ENCODE peak calls at places on chromosomes 13 and 19, in six cellular contexts. One of them, this sample, is unnamed.

GRCh38 chr13:62320129-62320724 is 904.6 kb upstream of the PCDH20 start:
- DNase-seq in CD8-positive, alpha-beta memory T cell: no peak
- DNase-seq in A673: peak; percentile 70
- DNase-seq in fibroblast of mammary gland: peak; percentile 49
- DNase-seq in NCI-H1436: peak; percentile 14
- DNase-seq in right lobe of liver: no peak
- DNase-seq in this sample: no peak

GRCh38 chr19:33199441-33200265 is 5.5 kb downstream of the LRP3 start:
- DNase-seq in NCI-H1436: no peak
- DNase-seq in CD8-positive, alpha-beta memory T cell: no peak
- DNase-seq in fibroblast of mammary gland: no peak
- DNase-seq in A673: no peak
- DNase-seq in right lobe of liver: no peak
- DNase-seq in this sample: no peak

GRCh38 chr13:102317593-102317992 is 84.3 kb downstream of the FGF14 start:
- DNase-seq in right lobe of liver: peak; percentile 76
- DNase-seq in fibroblast of mammary gland: peak; percentile 90
- DNase-seq in CD8-positive, alpha-beta memory T cell: no peak
- DNase-seq in NCI-H1436: no peak
- DNase-seq in A673: no peak
- DNase-seq in this sample: peak; percentile 45

GRCh38 chr19:49400034-49400433 is 12.0 kb downstream of the KASH5 start:
- DNase-seq in A673: no peak
- DNase-seq in CD8-positive, alpha-beta memory T cell: no peak
- DNase-seq in right lobe of liver: no peak
- DNase-seq in fibroblast of mammary gland: peak; percentile 9
- DNase-seq in NCI-H1436: no peak
- DNase-seq in this sample: no peak

GRCh38 chr19:19460761-19461265 is 54.5 kb downstream of the TSSK6 start:
- DNase-seq in A673: peak; percentile 31
- DNase-seq in CD8-positive, alpha-beta memory T cell: peak; percentile 64
- DNase-seq in fibroblast of mammary gland: peak; percentile 32
- DNase-seq in right lobe of liver: peak; percentile 72
- DNase-seq in NCI-H1436: no peak
- DNase-seq in this sample: peak; percentile 76

GRCh38 chr19:15702590-15702930 is 25.3 kb upstream of the OR10H2 start:
- DNase-seq in A673: peak; percentile 85
- DNase-seq in CD8-positive, alpha-beta memory T cell: no peak
- DNase-seq in NCI-H1436: peak; percentile 1
- DNase-seq in fibroblast of mammary gland: peak; percentile 38
- DNase-seq in right lobe of liver: peak; percentile 85
- DNase-seq in this sample: peak; percentile 72

GRCh38 chr19:1622541-1622940 is 17.3 kb upstream of the UQCR11 start:
- DNase-seq in fibroblast of mammary gland: no peak
- DNase-seq in NCI-H1436: no peak
- DNase-seq in right lobe of liver: no peak
- DNase-seq in A673: no peak
- DNase-seq in CD8-positive, alpha-beta memory T cell: no peak
- DNase-seq in this sample: no peak

GRCh38 chr19:46413262-46414031 is at the start of gene CCDC8:
- DNase-seq in right lobe of liver: no peak
- DNase-seq in A673: peak; percentile 98
- DNase-seq in CD8-positive, alpha-beta memory T cell: no peak
- DNase-seq in NCI-H1436: peak; percentile 91
- DNase-seq in fibroblast of mammary gland: peak; percentile 95
- DNase-seq in this sample: peak; percentile 75

GRCh38 chr13:30766957-30767603 is 31.7 kb downstream of the ALOX5AP start:
- DNase-seq in right lobe of liver: no peak
- DNase-seq in CD8-positive, alpha-beta memory T cell: no peak
- DNase-seq in A673: no peak
- DNase-seq in fibroblast of mammary gland: no peak
- DNase-seq in NCI-H1436: no peak
- DNase-seq in this sample: no peak

GRCh38 chr19:30556230-30556711 is 184.1 kb downstream of the ZNF536 start:
- DNase-seq in fibroblast of mammary gland: no peak
- DNase-seq in CD8-positive, alpha-beta memory T cell: no peak
- DNase-seq in NCI-H1436: peak; percentile 20
- DNase-seq in A673: no peak
- DNase-seq in right lobe of liver: no peak
- DNase-seq in this sample: no peak

GRCh38 chr13:24866488-24866887 is 102.5 kb downstream of the RNF17 start:
- DNase-seq in A673: no peak
- DNase-seq in right lobe of liver: no peak
- DNase-seq in NCI-H1436: no peak
- DNase-seq in CD8-positive, alpha-beta memory T cell: no peak
- DNase-seq in fibroblast of mammary gland: no peak
- DNase-seq in this sample: no peak

GRCh38 chr19:33891773-33892172 is 95.1 kb downstream of the KCTD15 start:
- DNase-seq in CD8-positive, alpha-beta memory T cell: no peak
- DNase-seq in NCI-H1436: no peak
- DNase-seq in A673: no peak
- DNase-seq in fibroblast of mammary gland: no peak
- DNase-seq in right lobe of liver: no peak
- DNase-seq in this sample: no peak

GRCh38 chr19:3320853-3321252 is 45.5 kb upstream of the NFIC start:
- DNase-seq in fibroblast of mammary gland: no peak
- DNase-seq in CD8-positive, alpha-beta memory T cell: no peak
- DNase-seq in NCI-H1436: no peak
- DNase-seq in right lobe of liver: no peak
- DNase-seq in A673: no peak
- DNase-seq in this sample: no peak

GRCh38 chr19:11422163-11423068 is 3.3 kb upstream of the RGL3 start:
- DNase-seq in NCI-H1436: peak; percentile 38
- DNase-seq in CD8-positive, alpha-beta memory T cell: peak; percentile 52
- DNase-seq in fibroblast of mammary gland: peak; percentile 39
- DNase-seq in A673: peak; percentile 63
- DNase-seq in right lobe of liver: peak; percentile 84
- DNase-seq in this sample: peak; percentile 94

GRCh38 chr19:38360839-38361631 is 13.3 kb upstream of the PSMD8 start:
- DNase-seq in fibroblast of mammary gland: no peak
- DNase-seq in right lobe of liver: no peak
- DNase-seq in A673: no peak
- DNase-seq in NCI-H1436: no peak
- DNase-seq in CD8-positive, alpha-beta memory T cell: no peak
- DNase-seq in this sample: no peak

GRCh38 chr19:34172661-34173144 is 399 bp downstream of the LSM14A start:
- DNase-seq in NCI-H1436: no peak
- DNase-seq in CD8-positive, alpha-beta memory T cell: no peak
- DNase-seq in A673: peak; percentile 53
- DNase-seq in right lobe of liver: no peak
- DNase-seq in fibroblast of mammary gland: no peak
- DNase-seq in this sample: peak; percentile 55

GRCh38 chr19:8611890-8612806 is 1.6 kb upstream of the ADAMTS10 start:
- DNase-seq in CD8-positive, alpha-beta memory T cell: peak; percentile 43
- DNase-seq in fibroblast of mammary gland: peak; percentile 78
- DNase-seq in A673: peak; percentile 36
- DNase-seq in right lobe of liver: no peak
- DNase-seq in NCI-H1436: no peak
- DNase-seq in this sample: no peak

GRCh38 chr19:8615813-8616596 is 5.5 kb upstream of the ADAMTS10 start:
- DNase-seq in fibroblast of mammary gland: peak; percentile 49
- DNase-seq in NCI-H1436: no peak
- DNase-seq in CD8-positive, alpha-beta memory T cell: peak; percentile 53
- DNase-seq in right lobe of liver: peak; percentile 78
- DNase-seq in A673: peak; percentile 81
- DNase-seq in this sample: peak; percentile 74

GRCh38 chr13:112998506-112999280 is 29.7 kb downstream of the MCF2L start:
- DNase-seq in right lobe of liver: peak; percentile 79
- DNase-seq in NCI-H1436: no peak
- DNase-seq in A673: no peak
- DNase-seq in fibroblast of mammary gland: no peak
- DNase-seq in CD8-positive, alpha-beta memory T cell: no peak
- DNase-seq in this sample: no peak

GRCh38 chr19:38433268-38433733 is at the start of gene RYR1:
- DNase-seq in right lobe of liver: peak; percentile 73
- DNase-seq in CD8-positive, alpha-beta memory T cell: no peak
- DNase-seq in A673: peak; percentile 53
- DNase-seq in fibroblast of mammary gland: peak; percentile 9
- DNase-seq in NCI-H1436: no peak
- DNase-seq in this sample: peak; percentile 79

GRCh38 chr13:68749801-68750200 is 1357.8 kb upstream of the ATXN8OS start:
- DNase-seq in A673: no peak
- DNase-seq in CD8-positive, alpha-beta memory T cell: no peak
- DNase-seq in NCI-H1436: no peak
- DNase-seq in fibroblast of mammary gland: no peak
- DNase-seq in right lobe of liver: no peak
- DNase-seq in this sample: no peak

GRCh38 chr19:8373867-8374813 is 10.2 kb downstream of the ANGPTL4 start:
- DNase-seq in fibroblast of mammary gland: no peak
- DNase-seq in CD8-positive, alpha-beta memory T cell: no peak
- DNase-seq in right lobe of liver: peak; percentile 89
- DNase-seq in NCI-H1436: no peak
- DNase-seq in A673: no peak
- DNase-seq in this sample: peak; percentile 42

GRCh38 chr19:11382898-11383705 is 1.0 kb downstream of the EPOR start:
- DNase-seq in NCI-H1436: peak; percentile 63
- DNase-seq in CD8-positive, alpha-beta memory T cell: no peak
- DNase-seq in A673: peak; percentile 61
- DNase-seq in right lobe of liver: peak; percentile 85
- DNase-seq in fibroblast of mammary gland: no peak
- DNase-seq in this sample: peak; percentile 82

GRCh38 chr13:43815204-43815603 is 28.4 kb upstream of the ENOX1 start:
- DNase-seq in CD8-positive, alpha-beta memory T cell: no peak
- DNase-seq in fibroblast of mammary gland: peak; percentile 29
- DNase-seq in A673: peak; percentile 27
- DNase-seq in right lobe of liver: no peak
- DNase-seq in NCI-H1436: no peak
- DNase-seq in this sample: no peak

GRCh38 chr19:32146664-32147063 is 198.7 kb upstream of the ZNF507 start:
- DNase-seq in fibroblast of mammary gland: no peak
- DNase-seq in A673: no peak
- DNase-seq in NCI-H1436: no peak
- DNase-seq in CD8-positive, alpha-beta memory T cell: no peak
- DNase-seq in right lobe of liver: no peak
- DNase-seq in this sample: no peak

GRCh38 chr19:29089315-29089855 is 123.6 kb downstream of the UQCRFS1 start:
- DNase-seq in fibroblast of mammary gland: no peak
- DNase-seq in NCI-H1436: no peak
- DNase-seq in right lobe of liver: no peak
- DNase-seq in CD8-positive, alpha-beta memory T cell: no peak
- DNase-seq in A673: no peak
- DNase-seq in this sample: no peak

GRCh38 chr19:48325265-48325910 is at the start of gene EMP3:
- DNase-seq in right lobe of liver: peak; percentile 72
- DNase-seq in fibroblast of mammary gland: peak; percentile 91
- DNase-seq in A673: peak; percentile 94
- DNase-seq in CD8-positive, alpha-beta memory T cell: peak; percentile 86
- DNase-seq in NCI-H1436: no peak
- DNase-seq in this sample: peak; percentile 81

GRCh38 chr19:4029247-4029614 is 21.7 kb downstream of the PIAS4 start:
- DNase-seq in fibroblast of mammary gland: no peak
- DNase-seq in A673: no peak
- DNase-seq in CD8-positive, alpha-beta memory T cell: no peak
- DNase-seq in right lobe of liver: no peak
- DNase-seq in NCI-H1436: no peak
- DNase-seq in this sample: no peak

GRCh38 chr13:67318398-67318797 is 88.3 kb upstream of the PCDH9 start:
- DNase-seq in A673: no peak
- DNase-seq in right lobe of liver: no peak
- DNase-seq in NCI-H1436: no peak
- DNase-seq in CD8-positive, alpha-beta memory T cell: no peak
- DNase-seq in fibroblast of mammary gland: peak; percentile 33
- DNase-seq in this sample: no peak